ENCODE peak calls at places on chromosomes 16 and 17, in ten cellular contexts. I is lower lobe of right lung; L is IMR-90; G is right atrium auricular region; N is fibroblast of the aortic adventitia; V is fibroblast of lung; A is astrocyte of the cerebellum; M is CD8-positive, alpha-beta T cell; H is body of pancreas; P is cardiac fibroblast. D is an unnamed sample.

GRCh38 chr16:85168732-85169256 is 56.5 kb upstream of the CIBAR2 start:
- DNase-seq in I (peak), H (peak), A (no peak), N (peak), G (peak), V (peak), P (peak), L (peak), M (no peak), D (no peak)

GRCh38 chr16:81313731-81314602 is 795 bp upstream of the GAN start:
- DNase-seq in P (no peak), V (peak), M (no peak), A (no peak), H (no peak), N (peak), L (no peak), I (no peak), G (no peak), D (no peak)

GRCh38 chr17:60766778-60767190 is 89.1 kb downstream of the BCAS3 start:
- DNase-seq in G (no peak), M (no peak), I (no peak), L (no peak), A (no peak), N (no peak), V (no peak), P (no peak), H (no peak), D (no peak)

GRCh38 chr17:11719852-11720251 is 121.6 kb downstream of the DNAH9 start:
- DNase-seq in H (no peak), I (no peak), V (no peak), L (no peak), G (no peak), M (no peak), P (no peak), A (no peak), N (no peak), D (no peak)

GRCh38 chr17:4533522-4534502 is 21.4 kb downstream of the MYBBP1A start:
- DNase-seq in V (no peak), M (no peak), N (no peak), L (no peak), H (no peak), G (no peak), I (no peak), A (no peak), P (no peak), D (no peak)

GRCh38 chr17:63437287-63438091 is 8.6 kb downstream of the CYB561 start:
- DNase-seq in M (no peak), I (no peak), P (no peak), A (no peak), G (no peak), H (peak), V (no peak), L (no peak), N (peak), D (no peak)

GRCh38 chr16:14501331-14502255 is 128.5 kb downstream of the PARN start:
- DNase-seq in L (peak), P (peak), N (peak), V (peak), M (no peak), H (peak), G (peak), A (peak), I (peak), D (peak)

GRCh38 chr16:66376114-66376513 is 9.6 kb downstream of the CDH5 start:
- DNase-seq in N (no peak), I (no peak), G (no peak), H (no peak), V (no peak), L (no peak), A (no peak), P (no peak), M (no peak), D (no peak)

GRCh38 chr17:77580531-77580930 is 378.0 kb upstream of the TNRC6C start:
- DNase-seq in M (no peak), A (no peak), I (peak), H (no peak), L (no peak), V (no peak), N (no peak), G (no peak), P (no peak), D (no peak)

GRCh38 chr16:80739523-80739922 is 64.9 kb downstream of the CDYL2 start:
- DNase-seq in N (no peak), P (no peak), A (no peak), M (no peak), V (no peak), G (no peak), I (no peak), H (no peak), L (no peak), D (no peak)

GRCh38 chr17:82022981-82023446 is at the start of gene LRRC45:
- DNase-seq in P (peak), G (peak), M (peak), A (peak), N (peak), H (peak), V (peak), I (peak), L (peak), D (peak)

GRCh38 chr17:51803161-51803560 is 355.4 kb downstream of the CA10 start:
- DNase-seq in H (no peak), P (no peak), G (no peak), N (no peak), L (no peak), V (no peak), M (no peak), A (no peak), I (no peak), D (no peak)

GRCh38 chr17:35698800-35699199 is 32.6 kb upstream of the RASL10B start:
- DNase-seq in I (no peak), G (no peak), N (no peak), P (no peak), H (no peak), M (no peak), A (no peak), V (no peak), L (no peak), D (no peak)

GRCh38 chr17:1947229-1947742 is 77.8 kb downstream of the RTN4RL1 start:
- DNase-seq in G (no peak), I (peak), H (no peak), P (no peak), M (no peak), V (no peak), L (no peak), N (no peak), A (no peak), D (no peak)

GRCh38 chr17:72967263-72967962 is 125.1 kb downstream of the SLC39A11 start:
- DNase-seq in I (no peak), V (no peak), M (no peak), H (no peak), P (no peak), L (no peak), A (no peak), N (no peak), G (no peak), D (no peak)

GRCh38 chr17:38628441-38628840 is 22.7 kb upstream of the SRCIN1 start:
- DNase-seq in L (peak), N (no peak), I (no peak), H (no peak), A (no peak), M (no peak), V (no peak), P (peak), G (no peak), D (no peak)

GRCh38 chr16:4680673-4681470 is 12.5 kb upstream of the NUDT16L1 start:
- DNase-seq in H (no peak), M (no peak), L (no peak), G (no peak), I (peak), A (no peak), N (no peak), P (no peak), V (no peak), D (no peak)

GRCh38 chr16:4677994-4678393 is 15.4 kb upstream of the NUDT16L1 start:
- DNase-seq in V (no peak), N (no peak), H (no peak), A (no peak), P (no peak), M (no peak), L (no peak), I (no peak), G (no peak), D (no peak)

GRCh38 chr16:4679854-4680636 is 13.3 kb upstream of the NUDT16L1 start:
- DNase-seq in M (no peak), G (peak), A (no peak), V (peak), P (no peak), N (peak), I (peak), H (peak), L (peak), D (no peak)

GRCh38 chr16:4678596-4678995 is 14.8 kb upstream of the NUDT16L1 start:
- DNase-seq in I (no peak), L (no peak), M (no peak), G (no peak), A (no peak), H (no peak), N (no peak), V (no peak), P (no peak), D (no peak)

GRCh38 chr16:4679156-4679853 is 14.1 kb upstream of the NUDT16L1 start:
- DNase-seq in P (no peak), M (no peak), N (no peak), H (peak), V (no peak), A (no peak), L (no peak), G (no peak), I (peak), D (no peak)
- H3K4me3 ChIP-seq in P (no peak), M (no peak), N (peak), H (no peak), V (peak), A (no peak), L (no peak), G (peak), I (peak), D (no peak)

DNA sequence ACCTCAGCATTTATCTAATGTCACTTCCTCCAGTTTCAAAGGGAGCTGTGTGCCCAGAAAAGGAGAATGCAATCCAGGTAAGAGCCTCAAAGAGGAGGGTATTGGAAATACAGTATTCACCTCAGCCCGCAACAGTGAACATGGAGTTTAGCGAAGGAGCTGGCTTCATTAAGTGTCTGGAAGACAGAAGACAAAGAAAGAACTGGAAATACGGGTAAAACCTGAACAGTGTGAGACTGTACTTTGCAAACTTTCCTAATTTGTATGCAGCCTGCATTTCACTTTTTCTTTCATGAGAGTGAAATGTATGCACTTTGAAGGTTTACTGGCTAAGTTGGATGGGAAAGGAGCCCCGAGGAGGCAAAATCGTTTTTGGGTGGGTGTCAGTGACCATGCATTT is 478.4 kb downstream of the HS3ST3B1 start:
- DNase-seq in I (no peak), V (no peak), G (no peak), H (no peak), M (no peak), P (no peak), A (no peak), N (no peak), L (no peak), D (no peak)
- H3K4me3 ChIP-seq in I (no peak), V (no peak), G (no peak), H (no peak), M (no peak), P (no peak), A (no peak), N (no peak), L (no peak), D (no peak)

DNA sequence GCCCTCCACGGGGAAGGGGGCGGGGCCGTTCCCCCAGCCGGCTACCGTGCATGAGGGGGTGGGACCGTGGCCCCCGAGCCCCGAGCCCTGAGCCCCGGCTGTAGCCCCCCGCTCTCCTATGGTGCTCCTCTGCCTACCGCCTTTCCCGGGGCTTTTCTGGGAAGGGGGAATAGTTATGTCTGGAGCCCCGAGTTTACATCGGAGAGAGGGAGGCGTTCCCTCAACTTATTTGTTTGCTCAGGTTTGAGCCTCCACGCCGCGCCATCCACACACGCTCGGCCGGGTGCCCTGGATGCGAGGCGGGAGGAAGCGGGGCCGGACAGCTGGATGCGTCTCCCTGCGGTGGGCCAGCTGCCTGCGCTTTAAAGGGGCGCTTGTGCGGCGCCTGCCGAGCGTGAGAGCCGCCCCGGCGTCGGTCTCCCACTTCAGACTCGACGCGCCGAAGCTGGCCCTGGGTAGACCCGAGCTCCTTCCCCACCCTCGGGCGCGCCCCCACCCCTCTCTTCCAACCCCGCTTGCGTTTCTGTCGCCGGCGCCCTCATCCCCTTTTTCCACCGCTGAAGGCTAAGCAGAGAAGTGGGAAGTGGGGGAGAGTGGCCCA is 425 bp upstream of the CHAD start:
- DNase-seq in I (no peak), M (no peak), P (no peak), H (no peak), A (no peak), N (no peak), L (no peak), G (no peak), V (no peak), D (no peak)
- H3K4me3 ChIP-seq in I (peak), M (peak), P (peak), H (no peak), A (peak), N (peak), L (no peak), G (peak), V (no peak), D (peak)

GRCh38 chr16:1961651-1962067 is 2.3 kb downstream of the NDUFB10 start:
- DNase-seq in V (no peak), N (no peak), P (no peak), A (no peak), I (no peak), G (no peak), L (no peak), H (no peak), M (no peak), D (no peak)
- H3K4me3 ChIP-seq in V (no peak), N (no peak), P (no peak), A (no peak), I (no peak), G (no peak), L (no peak), H (no peak), M (no peak), D (no peak)

GRCh38 chr16:53068423-53068833 is 13.6 kb downstream of the CHD9 start:
- DNase-seq in A (no peak), H (no peak), N (no peak), I (no peak), P (no peak), V (no peak), M (no peak), L (no peak), G (no peak), D (no peak)
- H3K4me3 ChIP-seq in A (no peak), H (no peak), N (no peak), I (no peak), P (no peak), V (no peak), M (peak), L (no peak), G (no peak), D (no peak)

GRCh38 chr17:55536205-55536604 is 25.0 kb upstream of the SMIM36 start:
- DNase-seq in M (no peak), P (no peak), L (no peak), I (no peak), G (no peak), A (no peak), H (no peak), V (no peak), N (no peak), D (no peak)
- H3K4me3 ChIP-seq in M (no peak), P (no peak), L (no peak), I (no peak), G (no peak), A (no peak), H (no peak), V (no peak), N (no peak), D (no peak)